ENCODE peak calls at places on chromosomes 3 and 15, in six cellular contexts. One of them, this sample, is unnamed.
A peak's percentile ranks its signal among the peaks of the same experiment; 100 is the strongest.

GRCh38 chr3:17151598-17152373 is 267.0 kb downstream of the PLCL2 start:
- DNase-seq in HCT116: no peak
- DNase-seq in endothelial cell of umbilical vein: no peak
- DNase-seq in A549: no peak
- DNase-seq in HepG2: no peak
- DNase-seq in GM12878: peak; percentile 92
- DNase-seq in this sample: no peak

GRCh38 chr15:67135494-67135893 is 70.1 kb downstream of the SMAD3 start:
- DNase-seq in GM12878: no peak
- DNase-seq in endothelial cell of umbilical vein: peak; percentile 61
- DNase-seq in HepG2: peak; percentile 71
- DNase-seq in HCT116: no peak
- DNase-seq in A549: peak; percentile 90
- DNase-seq in this sample: no peak

GRCh38 chr3:8756671-8757070 is 12.7 kb downstream of the OXTR start:
- DNase-seq in endothelial cell of umbilical vein: no peak
- DNase-seq in HepG2: no peak
- DNase-seq in GM12878: no peak
- DNase-seq in A549: no peak
- DNase-seq in HCT116: no peak
- DNase-seq in this sample: no peak

GRCh38 chr3:58321791-58322190 is 10.9 kb upstream of the PXK start:
- DNase-seq in HepG2: no peak
- DNase-seq in HCT116: no peak
- DNase-seq in A549: no peak
- DNase-seq in endothelial cell of umbilical vein: no peak
- DNase-seq in GM12878: no peak
- DNase-seq in this sample: no peak

GRCh38 chr3:107816082-107816481 is 274.7 kb downstream of the CD47 start:
- DNase-seq in A549: no peak
- DNase-seq in GM12878: no peak
- DNase-seq in endothelial cell of umbilical vein: no peak
- DNase-seq in HCT116: no peak
- DNase-seq in HepG2: no peak
- DNase-seq in this sample: no peak

GRCh38 chr3:139388961-139389551 is 391 bp downstream of the COPB2 start:
- DNase-seq in GM12878: no peak
- DNase-seq in A549: no peak
- DNase-seq in HCT116: no peak
- DNase-seq in endothelial cell of umbilical vein: no peak
- DNase-seq in HepG2: no peak
- DNase-seq in this sample: no peak

GRCh38 chr3:51137715-51138114 is 247.4 kb upstream of the MANF start:
- DNase-seq in A549: no peak
- DNase-seq in endothelial cell of umbilical vein: no peak
- DNase-seq in GM12878: no peak
- DNase-seq in HCT116: no peak
- DNase-seq in HepG2: no peak
- DNase-seq in this sample: no peak

GRCh38 chr15:29962404-29962803 is 120.4 kb upstream of the GOLGA8J start:
- DNase-seq in A549: no peak
- DNase-seq in GM12878: no peak
- DNase-seq in HCT116: no peak
- DNase-seq in endothelial cell of umbilical vein: no peak
- DNase-seq in HepG2: no peak
- DNase-seq in this sample: no peak

GRCh38 chr15:92503889-92504288 is 110.2 kb downstream of the ST8SIA2 start:
- DNase-seq in endothelial cell of umbilical vein: no peak
- DNase-seq in HCT116: no peak
- DNase-seq in A549: no peak
- DNase-seq in GM12878: no peak
- DNase-seq in HepG2: no peak
- DNase-seq in this sample: no peak

GRCh38 chr15:62769604-62770003 is 272.9 kb upstream of the TPM1 start:
- DNase-seq in HepG2: no peak
- DNase-seq in A549: no peak
- DNase-seq in HCT116: peak; percentile 47
- DNase-seq in GM12878: no peak
- DNase-seq in endothelial cell of umbilical vein: no peak
- DNase-seq in this sample: no peak

GRCh38 chr3:183185696-183186095 is 23.2 kb upstream of the LAMP3 start:
- DNase-seq in endothelial cell of umbilical vein: peak; percentile 83
- DNase-seq in A549: no peak
- DNase-seq in HCT116: no peak
- DNase-seq in GM12878: peak; percentile 26
- DNase-seq in HepG2: no peak
- DNase-seq in this sample: peak; percentile 49

GRCh38 chr15:67744331-67745058 is 80.8 kb upstream of the SKOR1 start:
- DNase-seq in endothelial cell of umbilical vein: no peak
- DNase-seq in A549: no peak
- DNase-seq in HepG2: no peak
- DNase-seq in HCT116: no peak
- DNase-seq in GM12878: no peak
- DNase-seq in this sample: peak; percentile 34

GRCh38 chr3:22231061-22231460 is 480.1 kb upstream of the ZNF385D start:
- DNase-seq in HCT116: no peak
- DNase-seq in endothelial cell of umbilical vein: no peak
- DNase-seq in GM12878: no peak
- DNase-seq in HepG2: no peak
- DNase-seq in A549: no peak
- DNase-seq in this sample: peak; percentile 36

GRCh38 chr3:46713898-46714552 is 3.6 kb downstream of the PRSS50 start:
- DNase-seq in A549: no peak
- DNase-seq in GM12878: peak; percentile 71
- DNase-seq in HepG2: no peak
- DNase-seq in HCT116: no peak
- DNase-seq in endothelial cell of umbilical vein: no peak
- DNase-seq in this sample: no peak

GRCh38 chr15:62849316-62850129 is 193.0 kb upstream of the TPM1 start:
- DNase-seq in HepG2: no peak
- DNase-seq in GM12878: no peak
- DNase-seq in A549: no peak
- DNase-seq in endothelial cell of umbilical vein: no peak
- DNase-seq in HCT116: no peak
- DNase-seq in this sample: no peak

GRCh38 chr3:129650256-129650872 is 43.9 kb upstream of the PLXND1 start:
- DNase-seq in endothelial cell of umbilical vein: peak; percentile 80
- DNase-seq in A549: peak; percentile 75
- DNase-seq in GM12878: no peak
- DNase-seq in HepG2: peak; percentile 48
- DNase-seq in HCT116: peak; percentile 65
- DNase-seq in this sample: peak; percentile 81

GRCh38 chr3:98901032-98901464 is 447 bp downstream of the DCBLD2 start:
- DNase-seq in A549: peak; percentile 69
- DNase-seq in endothelial cell of umbilical vein: peak; percentile 70
- DNase-seq in GM12878: no peak
- DNase-seq in HepG2: peak; percentile 32
- DNase-seq in HCT116: no peak
- DNase-seq in this sample: peak; percentile 51

GRCh38 chr15:38868326-38869114 is 303.9 kb upstream of the RASGRP1 start:
- DNase-seq in endothelial cell of umbilical vein: peak; percentile 73
- DNase-seq in GM12878: no peak
- DNase-seq in HCT116: peak; percentile 3
- DNase-seq in HepG2: peak; percentile 11
- DNase-seq in A549: peak; percentile 95
- DNase-seq in this sample: no peak

GRCh38 chr3:50512131-50512530 is 8.7 kb upstream of the CACNA2D2 start:
- DNase-seq in endothelial cell of umbilical vein: no peak
- DNase-seq in HepG2: no peak
- DNase-seq in HCT116: no peak
- DNase-seq in A549: no peak
- DNase-seq in GM12878: no peak
- DNase-seq in this sample: no peak

GRCh38 chr3:197711973-197712707 is 24.6 kb downstream of the RUBCN start:
- DNase-seq in GM12878: peak; percentile 97
- DNase-seq in HepG2: peak; percentile 28
- DNase-seq in endothelial cell of umbilical vein: peak; percentile 98
- DNase-seq in HCT116: peak; percentile 96
- DNase-seq in A549: peak; percentile 94
- DNase-seq in this sample: peak; percentile 89
- TF ChIP-seq POLR2A in GM12878: peak; percentile 63
- TF ChIP-seq POLR2A in HepG2: no peak
- TF ChIP-seq POLR2A in endothelial cell of umbilical vein: peak; percentile 46
- TF ChIP-seq POLR2A in HCT116: no peak
- TF ChIP-seq POLR2A in A549: no peak
- TF ChIP-seq POLR2A in this sample: no peak

GRCh38 chr15:64844576-64845140 is 2.9 kb downstream of the PLEKHO2 start:
- DNase-seq in endothelial cell of umbilical vein: no peak
- DNase-seq in A549: no peak
- DNase-seq in HepG2: no peak
- DNase-seq in HCT116: no peak
- DNase-seq in GM12878: no peak
- DNase-seq in this sample: peak; percentile 22

GRCh38 chr15:64841258-64842098 is at the start of gene PLEKHO2:
- DNase-seq in A549: peak; percentile 93
- DNase-seq in endothelial cell of umbilical vein: peak; percentile 93
- DNase-seq in GM12878: peak; percentile 53
- DNase-seq in HCT116: peak; percentile 73
- DNase-seq in HepG2: peak; percentile 85
- DNase-seq in this sample: peak; percentile 98

GRCh38 chr15:64843996-64844395 is 2.3 kb downstream of the PLEKHO2 start:
- DNase-seq in HepG2: no peak
- DNase-seq in endothelial cell of umbilical vein: no peak
- DNase-seq in A549: no peak
- DNase-seq in HCT116: no peak
- DNase-seq in GM12878: no peak
- DNase-seq in this sample: no peak

GRCh38 chr15:64842986-64843561 is 1.4 kb downstream of the PLEKHO2 start:
- DNase-seq in endothelial cell of umbilical vein: peak; percentile 74
- DNase-seq in A549: no peak
- DNase-seq in HepG2: no peak
- DNase-seq in GM12878: no peak
- DNase-seq in HCT116: no peak
- DNase-seq in this sample: peak; percentile 93

GRCh38 chr15:64842099-64842940 is 605 bp downstream of the PLEKHO2 start:
- DNase-seq in GM12878: no peak
- DNase-seq in endothelial cell of umbilical vein: peak; percentile 48
- DNase-seq in A549: peak; percentile 44
- DNase-seq in HCT116: no peak
- DNase-seq in HepG2: no peak
- DNase-seq in this sample: peak; percentile 46
- TF ChIP-seq MAX in GM12878: no peak
- TF ChIP-seq MAX in endothelial cell of umbilical vein: no peak
- TF ChIP-seq MAX in A549: no peak
- TF ChIP-seq MAX in HCT116: no peak
- TF ChIP-seq MAX in HepG2: peak; percentile 16
- TF ChIP-seq MAX in this sample: no peak

GRCh38 chr3:121545049-121545563 is 682 bp downstream of the POLQ start:
- DNase-seq in GM12878: no peak
- DNase-seq in HCT116: no peak
- DNase-seq in HepG2: no peak
- DNase-seq in A549: no peak
- DNase-seq in endothelial cell of umbilical vein: no peak
- DNase-seq in this sample: no peak

GRCh38 chr3:121542924-121543323 is 2.9 kb downstream of the POLQ start:
- DNase-seq in endothelial cell of umbilical vein: no peak
- DNase-seq in HepG2: no peak
- DNase-seq in HCT116: no peak
- DNase-seq in GM12878: no peak
- DNase-seq in A549: no peak
- DNase-seq in this sample: no peak

DNA sequence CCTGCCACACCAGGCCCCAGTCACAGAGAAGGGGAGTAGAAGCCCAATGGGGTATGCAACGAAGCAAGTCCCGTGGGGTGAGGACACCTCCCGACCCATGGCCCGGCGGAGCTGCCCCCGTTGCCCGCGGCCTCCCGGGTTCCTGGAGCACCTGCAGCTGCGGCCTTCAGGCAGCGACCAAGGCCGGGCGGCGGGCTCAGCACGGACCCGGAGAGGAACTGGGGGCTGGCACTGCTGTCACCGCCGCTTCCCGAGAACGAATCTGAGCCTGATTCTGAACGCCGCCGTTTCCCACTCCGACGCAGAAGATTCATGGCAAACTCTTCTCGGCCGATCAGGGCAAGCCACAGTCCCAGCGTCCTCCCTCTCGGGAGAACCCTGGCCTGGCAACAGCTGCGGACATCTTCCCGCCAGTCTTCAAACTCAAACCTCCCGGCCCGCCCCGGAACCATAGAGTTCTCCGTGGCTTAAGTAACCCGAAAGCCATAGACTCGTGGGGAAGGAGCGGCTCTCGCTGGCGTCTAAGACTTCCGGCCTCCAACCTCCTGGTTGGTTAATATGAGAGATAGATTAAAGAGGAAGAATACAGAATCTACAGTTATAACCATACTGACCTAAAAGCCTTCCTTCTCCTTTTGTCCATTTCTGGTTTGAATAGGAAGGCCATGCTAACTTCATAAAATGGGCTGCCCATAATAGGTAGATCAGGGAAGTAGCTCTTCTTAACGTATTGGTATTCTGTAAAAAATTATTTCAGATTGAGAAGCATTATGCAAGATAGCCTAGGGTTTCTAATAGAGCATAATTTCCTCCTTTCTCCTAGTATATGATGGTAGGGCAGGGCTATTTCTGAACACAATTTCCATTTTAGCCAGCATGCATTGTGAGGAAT is at the start of gene POLQ:
- DNase-seq in A549: peak; percentile 96
- DNase-seq in endothelial cell of umbilical vein: peak; percentile 91
- DNase-seq in GM12878: peak; percentile 77
- DNase-seq in HepG2: peak; percentile 87
- DNase-seq in HCT116: peak; percentile 92
- DNase-seq in this sample: peak; percentile 97
- TF ChIP-seq POLR2A in A549: peak; percentile 48
- TF ChIP-seq POLR2A in endothelial cell of umbilical vein: peak; percentile 60
- TF ChIP-seq POLR2A in GM12878: peak; percentile 83
- TF ChIP-seq POLR2A in HepG2: peak; percentile 49
- TF ChIP-seq POLR2A in HCT116: peak; percentile 39
- TF ChIP-seq POLR2A in this sample: peak; percentile 79

GRCh38 chr3:52494446-52494845 is 692 bp upstream of the STAB1 start:
- DNase-seq in HepG2: no peak
- DNase-seq in GM12878: no peak
- DNase-seq in HCT116: no peak
- DNase-seq in endothelial cell of umbilical vein: no peak
- DNase-seq in A549: no peak
- DNase-seq in this sample: no peak
- TF ChIP-seq MAX in HepG2: no peak
- TF ChIP-seq MAX in GM12878: no peak
- TF ChIP-seq MAX in HCT116: no peak
- TF ChIP-seq MAX in endothelial cell of umbilical vein: no peak
- TF ChIP-seq MAX in A549: no peak
- TF ChIP-seq MAX in this sample: no peak

GRCh38 chr15:89852342-89853005 is 37.8 kb upstream of the ANPEP start:
- DNase-seq in A549: no peak
- DNase-seq in HCT116: no peak
- DNase-seq in endothelial cell of umbilical vein: no peak
- DNase-seq in GM12878: no peak
- DNase-seq in HepG2: peak; percentile 13
- DNase-seq in this sample: no peak
- TF ChIP-seq POLR2A in A549: no peak
- TF ChIP-seq POLR2A in HCT116: no peak
- TF ChIP-seq POLR2A in endothelial cell of umbilical vein: no peak
- TF ChIP-seq POLR2A in GM12878: no peak
- TF ChIP-seq POLR2A in HepG2: no peak
- TF ChIP-seq POLR2A in this sample: no peak

This sample was measured in NB4.